ENCODE peak calls at places on chromosomes 7 and 10, in nine cellular contexts. One of them, this sample, is unnamed.

GRCh38 chr7:107581387-107582013 is 1.5 kb downstream of the BCAP29 start:
- DNase-seq in neuronal stem cell: no peak
- DNase-seq in A549: no peak
- DNase-seq in prostate gland: no peak
- DNase-seq in cardiac muscle cell: no peak
- DNase-seq in fibroblast of the aortic adventitia: peak
- DNase-seq in fibroblast of lung: no peak
- DNase-seq in aorta: no peak
- DNase-seq in mesendoderm: no peak
- DNase-seq in this sample: peak

GRCh38 chr7:152131981-152132494 is 106.6 kb downstream of the GALNT11 start:
- DNase-seq in mesendoderm: no peak
- DNase-seq in aorta: no peak
- DNase-seq in A549: no peak
- DNase-seq in prostate gland: no peak
- DNase-seq in cardiac muscle cell: no peak
- DNase-seq in fibroblast of lung: no peak
- DNase-seq in neuronal stem cell: no peak
- DNase-seq in fibroblast of the aortic adventitia: no peak
- DNase-seq in this sample: no peak

GRCh38 chr7:26376208-26376917 is 84.7 kb downstream of the SNX10 start:
- DNase-seq in aorta: peak
- DNase-seq in mesendoderm: peak
- DNase-seq in cardiac muscle cell: no peak
- DNase-seq in fibroblast of the aortic adventitia: no peak
- DNase-seq in neuronal stem cell: peak
- DNase-seq in prostate gland: no peak
- DNase-seq in fibroblast of lung: no peak
- DNase-seq in A549: peak
- DNase-seq in this sample: no peak

GRCh38 chr10:86397120-86397519 is 30.5 kb upstream of the GRID1 start:
- DNase-seq in cardiac muscle cell: no peak
- DNase-seq in neuronal stem cell: no peak
- DNase-seq in A549: no peak
- DNase-seq in mesendoderm: no peak
- DNase-seq in prostate gland: no peak
- DNase-seq in fibroblast of lung: no peak
- DNase-seq in fibroblast of the aortic adventitia: no peak
- DNase-seq in aorta: no peak
- DNase-seq in this sample: no peak

GRCh38 chr7:120733143-120733542 is 124.8 kb downstream of the TSPAN12 start:
- DNase-seq in prostate gland: no peak
- DNase-seq in mesendoderm: peak
- DNase-seq in cardiac muscle cell: peak
- DNase-seq in neuronal stem cell: no peak
- DNase-seq in fibroblast of lung: peak
- DNase-seq in aorta: no peak
- DNase-seq in fibroblast of the aortic adventitia: peak
- DNase-seq in A549: peak
- DNase-seq in this sample: peak

GRCh38 chr10:89702121-89702480 is 711 bp downstream of the KIF20B start:
- DNase-seq in fibroblast of the aortic adventitia: no peak
- DNase-seq in A549: peak
- DNase-seq in cardiac muscle cell: no peak
- DNase-seq in fibroblast of lung: peak
- DNase-seq in neuronal stem cell: no peak
- DNase-seq in aorta: no peak
- DNase-seq in mesendoderm: no peak
- DNase-seq in prostate gland: no peak
- DNase-seq in this sample: no peak

GRCh38 chr7:2403718-2404648 is 572 bp downstream of the CHST12 start:
- DNase-seq in neuronal stem cell: peak
- DNase-seq in prostate gland: no peak
- DNase-seq in A549: peak
- DNase-seq in cardiac muscle cell: peak
- DNase-seq in aorta: peak
- DNase-seq in fibroblast of the aortic adventitia: peak
- DNase-seq in mesendoderm: peak
- DNase-seq in fibroblast of lung: peak
- DNase-seq in this sample: no peak

GRCh38 chr10:124650820-124651401 is 93.3 kb downstream of the FAM53B start:
- DNase-seq in mesendoderm: no peak
- DNase-seq in neuronal stem cell: no peak
- DNase-seq in prostate gland: no peak
- DNase-seq in cardiac muscle cell: no peak
- DNase-seq in A549: no peak
- DNase-seq in fibroblast of lung: peak
- DNase-seq in aorta: no peak
- DNase-seq in fibroblast of the aortic adventitia: no peak
- DNase-seq in this sample: no peak

GRCh38 chr7:32043688-32044087 is 26.5 kb downstream of the PDE1C start:
- DNase-seq in A549: peak
- DNase-seq in prostate gland: no peak
- DNase-seq in neuronal stem cell: no peak
- DNase-seq in mesendoderm: no peak
- DNase-seq in fibroblast of lung: peak
- DNase-seq in fibroblast of the aortic adventitia: peak
- DNase-seq in cardiac muscle cell: peak
- DNase-seq in aorta: no peak
- DNase-seq in this sample: no peak

GRCh38 chr7:98816206-98816605 is 53.6 kb downstream of the TMEM130 start:
- DNase-seq in A549: no peak
- DNase-seq in prostate gland: no peak
- DNase-seq in neuronal stem cell: no peak
- DNase-seq in fibroblast of the aortic adventitia: no peak
- DNase-seq in aorta: peak
- DNase-seq in cardiac muscle cell: no peak
- DNase-seq in mesendoderm: no peak
- DNase-seq in fibroblast of lung: no peak
- DNase-seq in this sample: no peak

GRCh38 chr10:120951288-120951687 is 100.1 kb downstream of the WDR11 start:
- DNase-seq in aorta: no peak
- DNase-seq in fibroblast of lung: no peak
- DNase-seq in mesendoderm: peak
- DNase-seq in fibroblast of the aortic adventitia: no peak
- DNase-seq in prostate gland: no peak
- DNase-seq in neuronal stem cell: no peak
- DNase-seq in cardiac muscle cell: no peak
- DNase-seq in A549: no peak
- DNase-seq in this sample: no peak

GRCh38 chr10:120949511-120950102 is 98.4 kb downstream of the WDR11 start:
- DNase-seq in A549: no peak
- DNase-seq in fibroblast of the aortic adventitia: peak
- DNase-seq in cardiac muscle cell: peak
- DNase-seq in aorta: no peak
- DNase-seq in neuronal stem cell: no peak
- DNase-seq in prostate gland: no peak
- DNase-seq in mesendoderm: no peak
- DNase-seq in fibroblast of lung: peak
- DNase-seq in this sample: no peak

GRCh38 chr10:120946497-120946896 is 95.3 kb downstream of the WDR11 start:
- DNase-seq in fibroblast of lung: no peak
- DNase-seq in neuronal stem cell: no peak
- DNase-seq in cardiac muscle cell: peak
- DNase-seq in mesendoderm: no peak
- DNase-seq in prostate gland: no peak
- DNase-seq in A549: no peak
- DNase-seq in aorta: no peak
- DNase-seq in fibroblast of the aortic adventitia: no peak
- DNase-seq in this sample: no peak

GRCh38 chr10:120950103-120950561 is 99.0 kb downstream of the WDR11 start:
- DNase-seq in fibroblast of the aortic adventitia: no peak
- DNase-seq in fibroblast of lung: peak
- DNase-seq in neuronal stem cell: peak
- DNase-seq in cardiac muscle cell: peak
- DNase-seq in prostate gland: no peak
- DNase-seq in A549: no peak
- DNase-seq in aorta: no peak
- DNase-seq in mesendoderm: peak
- DNase-seq in this sample: no peak

DNA sequence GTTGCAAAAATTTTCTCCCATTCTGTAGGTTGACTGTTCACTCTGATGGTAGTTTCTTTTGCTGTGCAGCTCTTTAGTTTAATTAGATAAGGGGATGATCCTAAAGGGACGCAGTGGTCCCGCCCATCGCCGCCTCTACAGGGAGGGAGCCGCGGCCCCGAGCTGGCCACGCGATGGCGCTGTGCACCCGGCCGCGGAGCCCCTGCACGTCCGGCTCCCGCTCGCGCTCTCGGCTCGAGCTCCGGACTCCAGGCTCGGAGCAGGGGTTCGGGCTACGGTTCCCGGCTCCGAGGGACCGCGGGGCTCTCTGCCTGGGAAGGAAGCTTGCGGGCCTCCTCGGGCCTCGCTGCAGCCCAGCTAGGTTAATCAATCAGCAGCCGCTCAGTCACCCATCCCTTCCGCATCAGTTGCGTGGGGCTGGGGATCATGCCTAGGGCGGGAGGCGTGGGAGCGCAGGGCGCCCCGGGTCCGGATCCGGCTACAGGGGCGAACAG is 97.8 kb downstream of the WDR11 start:
- DNase-seq in neuronal stem cell: peak
- DNase-seq in cardiac muscle cell: peak
- DNase-seq in A549: no peak
- DNase-seq in fibroblast of lung: peak
- DNase-seq in aorta: peak
- DNase-seq in mesendoderm: peak
- DNase-seq in prostate gland: no peak
- DNase-seq in fibroblast of the aortic adventitia: peak
- DNase-seq in this sample: no peak
- H3K4me3 ChIP-seq in neuronal stem cell: peak
- H3K4me3 ChIP-seq in cardiac muscle cell: peak
- H3K4me3 ChIP-seq in A549: no peak
- H3K4me3 ChIP-seq in fibroblast of lung: peak
- H3K4me3 ChIP-seq in aorta: peak
- H3K4me3 ChIP-seq in mesendoderm: no peak
- H3K4me3 ChIP-seq in prostate gland: no peak
- H3K4me3 ChIP-seq in fibroblast of the aortic adventitia: peak
- H3K4me3 ChIP-seq in this sample: no peak

GRCh38 chr7:65809259-65809981 is 63.5 kb upstream of the VKORC1L1 start:
- DNase-seq in A549: no peak
- DNase-seq in aorta: no peak
- DNase-seq in prostate gland: no peak
- DNase-seq in mesendoderm: no peak
- DNase-seq in fibroblast of the aortic adventitia: no peak
- DNase-seq in neuronal stem cell: no peak
- DNase-seq in cardiac muscle cell: no peak
- DNase-seq in fibroblast of lung: no peak
- DNase-seq in this sample: no peak

GRCh38 chr7:65812281-65812680 is 60.6 kb upstream of the VKORC1L1 start:
- DNase-seq in mesendoderm: no peak
- DNase-seq in fibroblast of lung: peak
- DNase-seq in cardiac muscle cell: peak
- DNase-seq in neuronal stem cell: no peak
- DNase-seq in fibroblast of the aortic adventitia: peak
- DNase-seq in prostate gland: no peak
- DNase-seq in aorta: no peak
- DNase-seq in A549: no peak
- DNase-seq in this sample: no peak

GRCh38 chr7:65804887-65805286 is 68.0 kb upstream of the VKORC1L1 start:
- DNase-seq in neuronal stem cell: no peak
- DNase-seq in mesendoderm: no peak
- DNase-seq in fibroblast of the aortic adventitia: no peak
- DNase-seq in aorta: no peak
- DNase-seq in fibroblast of lung: no peak
- DNase-seq in A549: no peak
- DNase-seq in prostate gland: no peak
- DNase-seq in cardiac muscle cell: no peak
- DNase-seq in this sample: no peak

GRCh38 chr7:65809982-65810288 is 62.9 kb upstream of the VKORC1L1 start:
- DNase-seq in fibroblast of the aortic adventitia: no peak
- DNase-seq in mesendoderm: no peak
- DNase-seq in prostate gland: no peak
- DNase-seq in A549: no peak
- DNase-seq in fibroblast of lung: no peak
- DNase-seq in neuronal stem cell: no peak
- DNase-seq in aorta: no peak
- DNase-seq in cardiac muscle cell: no peak
- DNase-seq in this sample: no peak
- H3K4me3 ChIP-seq in fibroblast of the aortic adventitia: no peak
- H3K4me3 ChIP-seq in mesendoderm: no peak
- H3K4me3 ChIP-seq in prostate gland: no peak
- H3K4me3 ChIP-seq in A549: no peak
- H3K4me3 ChIP-seq in fibroblast of lung: no peak
- H3K4me3 ChIP-seq in neuronal stem cell: no peak
- H3K4me3 ChIP-seq in aorta: no peak
- H3K4me3 ChIP-seq in cardiac muscle cell: no peak
- H3K4me3 ChIP-seq in this sample: no peak

GRCh38 chr7:77328669-77329068 is 87.5 kb downstream of the GSAP start:
- DNase-seq in prostate gland: no peak
- DNase-seq in fibroblast of the aortic adventitia: peak
- DNase-seq in aorta: no peak
- DNase-seq in cardiac muscle cell: peak
- DNase-seq in mesendoderm: no peak
- DNase-seq in A549: no peak
- DNase-seq in fibroblast of lung: peak
- DNase-seq in neuronal stem cell: no peak
- DNase-seq in this sample: no peak
- H3K4me3 ChIP-seq in prostate gland: no peak
- H3K4me3 ChIP-seq in fibroblast of the aortic adventitia: no peak
- H3K4me3 ChIP-seq in aorta: no peak
- H3K4me3 ChIP-seq in cardiac muscle cell: no peak
- H3K4me3 ChIP-seq in mesendoderm: no peak
- H3K4me3 ChIP-seq in A549: no peak
- H3K4me3 ChIP-seq in fibroblast of lung: no peak
- H3K4me3 ChIP-seq in neuronal stem cell: no peak
- H3K4me3 ChIP-seq in this sample: no peak

GRCh38 chr7:150451833-150452431 is 1.5 kb downstream of the GIMAP8 start:
- DNase-seq in aorta: no peak
- DNase-seq in fibroblast of the aortic adventitia: no peak
- DNase-seq in fibroblast of lung: no peak
- DNase-seq in A549: no peak
- DNase-seq in cardiac muscle cell: peak
- DNase-seq in prostate gland: no peak
- DNase-seq in mesendoderm: no peak
- DNase-seq in neuronal stem cell: no peak
- DNase-seq in this sample: no peak

GRCh38 chr7:150451097-150451793 is 815 bp downstream of the GIMAP8 start:
- DNase-seq in A549: no peak
- DNase-seq in cardiac muscle cell: no peak
- DNase-seq in fibroblast of lung: no peak
- DNase-seq in fibroblast of the aortic adventitia: no peak
- DNase-seq in mesendoderm: no peak
- DNase-seq in neuronal stem cell: no peak
- DNase-seq in prostate gland: no peak
- DNase-seq in aorta: peak
- DNase-seq in this sample: no peak

GRCh38 chr7:150449206-150449956 is 1.0 kb upstream of the GIMAP8 start:
- DNase-seq in A549: no peak
- DNase-seq in aorta: no peak
- DNase-seq in prostate gland: no peak
- DNase-seq in fibroblast of the aortic adventitia: no peak
- DNase-seq in neuronal stem cell: no peak
- DNase-seq in fibroblast of lung: no peak
- DNase-seq in mesendoderm: no peak
- DNase-seq in cardiac muscle cell: no peak
- DNase-seq in this sample: no peak

GRCh38 chr7:150448789-150449147 is 1.7 kb upstream of the GIMAP8 start:
- DNase-seq in neuronal stem cell: peak
- DNase-seq in mesendoderm: peak
- DNase-seq in fibroblast of lung: peak
- DNase-seq in A549: peak
- DNase-seq in prostate gland: peak
- DNase-seq in cardiac muscle cell: peak
- DNase-seq in aorta: peak
- DNase-seq in fibroblast of the aortic adventitia: peak
- DNase-seq in this sample: peak

GRCh38 chr7:150450491-150450992 is at the start of gene GIMAP8:
- DNase-seq in mesendoderm: no peak
- DNase-seq in neuronal stem cell: no peak
- DNase-seq in A549: no peak
- DNase-seq in prostate gland: no peak
- DNase-seq in aorta: peak
- DNase-seq in fibroblast of lung: no peak
- DNase-seq in cardiac muscle cell: peak
- DNase-seq in fibroblast of the aortic adventitia: no peak
- DNase-seq in this sample: no peak
- H3K4me3 ChIP-seq in mesendoderm: no peak
- H3K4me3 ChIP-seq in neuronal stem cell: no peak
- H3K4me3 ChIP-seq in A549: no peak
- H3K4me3 ChIP-seq in prostate gland: peak
- H3K4me3 ChIP-seq in aorta: no peak
- H3K4me3 ChIP-seq in fibroblast of lung: no peak
- H3K4me3 ChIP-seq in cardiac muscle cell: no peak
- H3K4me3 ChIP-seq in fibroblast of the aortic adventitia: no peak
- H3K4me3 ChIP-seq in this sample: no peak